ENCODE peak calls at places on chromosomes 16 and 17, in ten cellular contexts. U is Panc1; L is mucosa of descending colon; X is endothelial cell of umbilical vein; K is CD4-positive, CD25-positive, alpha-beta regulatory T cell; A is adrenal gland; E is heart left ventricle; S is left ventricle myocardium inferior; I is lung; B is cardiac muscle cell. M is an unnamed sample.
A peak's percentile ranks its signal among the peaks of the same experiment; 100 is the strongest.

GRCh38 chr17:65198653-65199382 is 61.6 kb downstream of the RGS9 start:
- DNase-seq in X (peak; percentile 67), I (no peak), K (peak; percentile 65), U (peak; percentile 25), E (no peak), A (peak; percentile 18), S (no peak), B (peak; percentile 75), L (no peak), M (no peak)

GRCh38 chr17:74417178-74418045 is 14.5 kb upstream of the GPRC5C start:
- DNase-seq in B (peak; percentile 40), L (no peak), E (no peak), A (no peak), S (no peak), X (no peak), I (no peak), K (no peak), U (no peak), M (peak; percentile 78)

GRCh38 chr16:48580925-48581500 is 29.0 kb downstream of the N4BP1 start:
- DNase-seq in B (no peak), X (peak; percentile 24), I (no peak), S (no peak), A (no peak), U (no peak), E (no peak), K (no peak), L (no peak), M (no peak)

GRCh38 chr17:21041753-21042433 is 918 bp downstream of the USP22 start:
- DNase-seq in X (peak; percentile 60), K (peak; percentile 57), E (peak; percentile 91), A (peak; percentile 85), I (peak; percentile 79), L (peak; percentile 93), U (no peak), B (peak; percentile 87), S (peak; percentile 90), M (peak; percentile 92)

GRCh38 chr17:59762022-59762825 is 54.8 kb downstream of the VMP1 start:
- DNase-seq in I (no peak), B (peak; percentile 76), L (no peak), K (no peak), S (no peak), U (no peak), X (peak; percentile 83), E (no peak), A (no peak), M (no peak)

GRCh38 chr17:48555183-48555615 is 10.3 kb upstream of the HOXB2 start:
- DNase-seq in A (peak; percentile 66), K (no peak), E (no peak), B (peak; percentile 88), X (peak; percentile 89), I (no peak), U (no peak), S (no peak), L (no peak), M (peak; percentile 50)

GRCh38 chr17:20243524-20243923 is 223.8 kb downstream of the LGALS9B start:
- DNase-seq in B (no peak), S (no peak), L (no peak), X (no peak), I (no peak), A (no peak), U (no peak), K (no peak), E (no peak), M (no peak)

GRCh38 chr16:17342031-17342430 is 128.7 kb downstream of the XYLT1 start:
- DNase-seq in S (no peak), K (no peak), U (no peak), E (no peak), L (no peak), A (peak; percentile 52), X (no peak), B (no peak), I (no peak), M (no peak)

GRCh38 chr16:87016636-87017035 is 300.6 kb downstream of the C16orf95 start:
- DNase-seq in B (no peak), I (no peak), E (no peak), X (no peak), A (no peak), U (no peak), L (no peak), K (no peak), S (no peak), M (no peak)

GRCh38 chr16:16915771-16916170 is 536.8 kb downstream of the NPIPA7 start:
- DNase-seq in K (no peak), L (no peak), A (peak; percentile 82), E (no peak), X (no peak), U (no peak), B (no peak), I (no peak), S (no peak), M (no peak)

GRCh38 chr17:2710804-2711607 is 558 bp downstream of the CLUH start:
- DNase-seq in E (no peak), B (no peak), X (peak; percentile 19), S (no peak), A (peak; percentile 38), I (peak; percentile 48), U (no peak), L (no peak), K (peak; percentile 19), M (no peak)

GRCh38 chr16:62639890-62640289 is 603.7 kb upstream of the CDH8 start:
- DNase-seq in A (no peak), X (no peak), E (no peak), L (no peak), B (no peak), I (no peak), U (no peak), K (no peak), S (no peak), M (no peak)
- H3K9me3 ChIP-seq in A (no peaks in the 10 kb centered on the region), X (peaks cover 4% of the 10 kb centered on the region), E (no peaks in the 10 kb centered on the region), L (peaks cover 26% of the 10 kb centered on the region), B (no peaks in the 10 kb centered on the region), I (no peaks in the 10 kb centered on the region), U (no peaks in the 10 kb centered on the region), K (peaks cover 28% of the 10 kb centered on the region), S (peaks cover 8% of the 10 kb centered on the region), M (no peaks in the 10 kb centered on the region)

GRCh38 chr17:52828621-52829020 is 670.1 kb upstream of the CA10 start:
- DNase-seq in K (no peak), E (no peak), X (no peak), S (no peak), B (no peak), L (no peak), U (no peak), I (no peak), A (no peak), M (no peak)
- H3K36me3 ChIP-seq in K (no peaks in the 10 kb centered on the region), E (no peaks in the 10 kb centered on the region), X (no peaks in the 10 kb centered on the region), S (no peaks in the 10 kb centered on the region), B (no peaks in the 10 kb centered on the region), L (no peaks in the 10 kb centered on the region), U (no peaks in the 10 kb centered on the region), I (no peaks in the 10 kb centered on the region), A (no peaks in the 10 kb centered on the region), M (no peaks in the 10 kb centered on the region)

DNA sequence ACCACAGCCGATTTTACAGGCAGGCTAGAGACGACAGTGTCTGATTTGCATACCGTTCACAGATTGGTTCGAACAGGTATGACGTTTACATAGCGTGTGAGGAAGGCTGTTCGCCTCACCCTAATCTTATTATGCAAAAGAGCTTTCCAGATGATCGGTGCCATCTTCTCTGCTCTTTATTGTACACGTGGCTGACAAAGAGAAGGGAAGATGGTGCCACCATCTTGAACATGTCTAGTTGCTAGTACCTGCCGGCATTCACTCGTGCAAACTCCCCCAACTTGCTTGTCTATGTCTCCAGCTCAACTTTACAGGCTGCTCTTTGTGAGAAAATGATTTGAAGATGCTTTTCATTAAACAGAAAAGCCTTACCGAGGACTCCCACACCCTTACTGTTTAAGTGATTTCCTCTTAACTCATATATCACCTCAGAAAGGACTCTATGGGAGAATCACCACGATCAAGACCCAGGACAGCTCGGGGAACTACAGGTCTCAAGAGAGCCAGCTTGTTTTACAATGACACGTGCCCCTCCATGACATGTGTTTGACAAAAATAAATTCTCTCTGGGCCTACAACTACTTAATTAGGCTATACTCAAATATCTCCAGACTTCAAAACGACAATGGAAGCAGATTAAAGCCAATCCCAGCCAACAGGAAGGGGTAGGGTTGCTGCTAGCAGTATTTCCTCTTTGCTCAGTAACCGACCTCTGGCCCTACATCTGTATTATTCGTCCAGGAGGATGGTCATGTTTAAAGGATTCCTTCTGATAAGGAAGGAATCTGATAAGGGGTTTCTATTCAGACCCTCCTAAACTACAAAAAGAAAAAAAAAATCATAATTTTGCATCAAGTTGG is 480.6 kb downstream of the TMEM114 start:
- DNase-seq in S (no peak), A (no peak), L (no peak), X (no peak), E (no peak), I (no peak), U (no peak), K (no peak), B (no peak), M (no peak)
- H3K4me3 ChIP-seq in S (no peak overlapping the region), A (no peak overlapping the region), L (no peak overlapping the region), X (no peak overlapping the region), E (no peak overlapping the region), I (no peak overlapping the region), U (no peak overlapping the region), K (no peak overlapping the region), B (no peak overlapping the region), M (no peak overlapping the region)

GRCh38 chr16:57513371-57514102 is 22.8 kb downstream of the CCDC102A start:
- DNase-seq in I (peak; percentile 68), K (no peak), S (no peak), L (peak; percentile 71), A (no peak), E (no peak), U (no peak), X (no peak), B (no peak), M (no peak)

GRCh38 chr16:57514371-57514770 is 22.0 kb downstream of the CCDC102A start:
- DNase-seq in I (no peak), L (peak; percentile 12), S (no peak), E (no peak), U (no peak), K (no peak), B (no peak), A (no peak), X (no peak), M (no peak)

GRCh38 chr16:57516773-57517172 is 19.6 kb downstream of the CCDC102A start:
- DNase-seq in E (no peak), K (no peak), U (no peak), A (no peak), L (no peak), X (no peak), I (no peak), S (no peak), B (no peak), M (no peak)

GRCh38 chr16:57516176-57516725 is 20.1 kb downstream of the CCDC102A start:
- DNase-seq in L (no peak), U (no peak), A (no peak), E (peak; percentile 22), K (no peak), I (no peak), S (no peak), X (no peak), B (no peak), M (no peak)

DNA sequence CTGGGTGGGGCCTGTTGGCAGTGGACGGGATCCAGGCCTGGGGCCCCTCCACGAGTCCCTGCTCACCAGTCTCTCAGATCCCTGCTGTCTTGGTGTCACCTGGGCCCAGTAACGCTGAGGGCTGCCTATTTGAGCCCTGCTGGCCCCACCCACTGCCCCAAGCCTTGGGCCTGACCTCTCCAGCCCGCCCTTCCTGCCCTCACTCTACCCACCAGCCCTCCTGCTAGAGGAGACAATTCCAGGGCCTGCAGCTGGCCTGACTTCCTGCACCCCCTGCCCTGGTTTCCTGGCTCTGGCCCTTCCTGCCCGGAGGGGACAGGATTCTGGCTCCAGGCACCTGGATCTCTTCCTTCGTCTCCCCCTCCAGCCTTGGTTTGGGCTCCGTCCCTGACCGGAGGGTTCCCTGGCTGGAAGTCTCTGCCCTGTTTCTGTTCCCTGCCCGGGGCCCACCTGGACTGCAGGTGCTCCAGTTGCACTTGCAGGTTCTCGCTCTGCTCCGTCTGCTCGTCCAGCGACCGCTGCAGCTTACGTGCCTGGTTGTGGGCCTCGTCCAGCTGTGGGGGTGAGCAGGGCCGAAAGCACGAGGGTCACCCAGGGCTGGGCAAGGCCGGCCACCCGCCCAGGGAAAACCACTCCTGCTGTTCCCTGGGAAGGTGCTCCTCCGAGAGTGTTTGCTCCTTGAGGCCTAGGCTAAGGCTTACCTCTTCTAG is 21.3 kb downstream of the CCDC102A start:
- DNase-seq in U (no peak), B (no peak), E (peak; percentile 28), K (no peak), X (no peak), L (peak; percentile 43), S (no peak), A (no peak), I (no peak), M (no peak)
- H3K9me3 ChIP-seq in U (no peaks in the 10 kb centered on the region), B (no peaks in the 10 kb centered on the region), E (no peaks in the 10 kb centered on the region), K (no peaks in the 10 kb centered on the region), X (no peaks in the 10 kb centered on the region), L (no peaks in the 10 kb centered on the region), S (no peaks in the 10 kb centered on the region), A (no peaks in the 10 kb centered on the region), I (no peaks in the 10 kb centered on the region), M (no peaks in the 10 kb centered on the region)

M was measured in MG63.